ENCODE peak calls at places on chromosomes 11 and 22, in five cellular contexts. H is AG09309, J is colonic mucosa, M is choroid plexus epithelial cell, P is thoracic aorta. Y is an unnamed sample.

GRCh38 chr11:57729479-57729878 is 11.8 kb upstream of the SELENOH start:
- DNase-seq in H (no peak), J (no peak), M (no peak), P (no peak), Y (no peak)

GRCh38 chr11:65958774-65959420 is 2.6 kb upstream of the SART1 start:
- DNase-seq in H (no peak), J (no peak), M (no peak), P (no peak), Y (no peak)

GRCh38 chr11:1289211-1289935 is 20.1 kb downstream of the TOLLIP start:
- DNase-seq in H (no peak), J (no peak), M (no peak), P (no peak), Y (no peak)

GRCh38 chr11:116485425-116485824 is 287.4 kb downstream of the BUD13 start:
- DNase-seq in H (no peak), J (no peak), M (no peak), P (no peak), Y (no peak)

GRCh38 chr11:9688716-9689511 is 25.0 kb downstream of the SWAP70 start:
- DNase-seq in H (peak; percentile 41), J (no peak), M (peak; percentile 88), P (no peak), Y (peak; percentile 78)

GRCh38 chr22:35643991-35644390 is 4.3 kb upstream of the APOL6 start:
- DNase-seq in H (no peak), J (no peak), M (no peak), P (no peak), Y (no peak)

GRCh38 chr11:134275534-134276395 is at the start of gene GLB1L3:
- DNase-seq in H (no peak), J (no peak), M (peak; percentile 29), P (no peak), Y (no peak)

GRCh38 chr11:57815476-57815875 is 53.9 kb downstream of the CTNND1 start:
- DNase-seq in H (no peak), J (no peak), M (no peak), P (no peak), Y (no peak)

GRCh38 chr22:36571991-36572390 is 43.0 kb upstream of the EIF3D start:
- DNase-seq in H (no peak), J (no peak), M (no peak), P (no peak), Y (no peak)

GRCh38 chr11:1158681-1159525 is 1.1 kb downstream of the MUC5AC start:
- DNase-seq in H (no peak), J (no peak), M (no peak), P (no peak), Y (no peak)

GRCh38 chr11:70029831-70030811 is 48.0 kb upstream of the ANO1 start:
- DNase-seq in H (no peak), J (no peak), M (no peak), P (no peak), Y (no peak)

GRCh38 chr11:83195176-83195531 is 1.6 kb downstream of the ANKRD42 start:
- DNase-seq in H (no peak), J (no peak), M (peak; percentile 13), P (no peak), Y (no peak)

GRCh38 chr22:29154364-29155048 is 51.2 kb upstream of the EMID1 start:
- DNase-seq in H (no peak), J (peak; percentile 74), M (peak; percentile 70), P (peak; percentile 25), Y (no peak)
- H3K4me3 ChIP-seq in H (no peak overlapping the region), J (no peak overlapping the region), M (no peak overlapping the region), P (peak overlapping the region; percentile 60), Y (peak overlapping the region; percentile 22)

GRCh38 chr11:63873381-63873780 is 34.5 kb downstream of the MARK2 start:
- DNase-seq in H (no peak), J (no peak), M (no peak), P (no peak), Y (no peak)

GRCh38 chr11:63870351-63871197 is 31.7 kb downstream of the MARK2 start:
- DNase-seq in H (no peak), J (no peak), M (peak; percentile 39), P (no peak), Y (no peak)

GRCh38 chr11:63874511-63874910 is 35.6 kb downstream of the MARK2 start:
- DNase-seq in H (no peak), J (no peak), M (no peak), P (no peak), Y (no peak)

GRCh38 chr11:63872833-63873201 is 33.9 kb downstream of the MARK2 start:
- DNase-seq in H (no peak), J (no peak), M (no peak), P (no peak), Y (no peak)

GRCh38 chr11:63871962-63872832 is 33.3 kb downstream of the MARK2 start:
- DNase-seq in H (peak; percentile 86), J (peak; percentile 90), M (peak; percentile 86), P (peak; percentile 72), Y (peak; percentile 63)
- H3K4me3 ChIP-seq in H (no peak overlapping the region), J (no peak overlapping the region), M (no peak overlapping the region), P (peak overlapping the region; percentile 26), Y (no peak overlapping the region)

GRCh38 chr22:31140746-31141145 is 438 bp upstream of the PLA2G3 start:
- DNase-seq in H (no peak), J (no peak), M (no peak), P (no peak), Y (no peak)

GRCh38 chr22:31138126-31138525 is 2.2 kb downstream of the PLA2G3 start:
- DNase-seq in H (no peak), J (no peak), M (no peak), P (no peak), Y (no peak)

GRCh38 chr22:31137721-31138120 is 2.6 kb downstream of the PLA2G3 start:
- DNase-seq in H (no peak), J (no peak), M (no peak), P (no peak), Y (no peak)

GRCh38 chr22:31139866-31140716 is at the start of gene PLA2G3:
- DNase-seq in H (no peak), J (peak; percentile 48), M (peak; percentile 84), P (no peak), Y (peak; percentile 22)

DNA sequence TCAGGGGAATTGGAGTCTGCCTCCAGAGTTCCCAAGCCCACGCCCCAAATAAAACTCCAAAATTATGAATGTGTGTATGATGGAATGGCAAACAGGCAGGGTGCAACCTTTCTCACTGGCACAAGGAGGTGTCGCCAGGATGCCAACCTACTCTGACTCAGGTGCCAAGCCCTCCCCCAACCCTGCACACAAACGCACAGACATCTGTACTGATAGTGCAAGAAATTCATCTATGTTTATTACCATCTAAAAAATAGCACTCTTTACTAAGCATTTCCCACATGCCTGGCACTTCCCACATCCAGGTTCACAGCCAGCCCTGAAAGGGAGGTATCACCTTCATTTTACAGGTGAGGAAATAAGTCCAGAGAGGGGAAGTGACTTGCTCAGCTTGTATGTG is 1.2 kb downstream of the PLA2G3 start:
- DNase-seq in H (no peak), J (no peak), M (no peak), P (no peak), Y (no peak)
- H3K4me3 ChIP-seq in H (no peak overlapping the region), J (no peak overlapping the region), M (no peak overlapping the region), P (no peak overlapping the region), Y (no peak overlapping the region)

DNA sequence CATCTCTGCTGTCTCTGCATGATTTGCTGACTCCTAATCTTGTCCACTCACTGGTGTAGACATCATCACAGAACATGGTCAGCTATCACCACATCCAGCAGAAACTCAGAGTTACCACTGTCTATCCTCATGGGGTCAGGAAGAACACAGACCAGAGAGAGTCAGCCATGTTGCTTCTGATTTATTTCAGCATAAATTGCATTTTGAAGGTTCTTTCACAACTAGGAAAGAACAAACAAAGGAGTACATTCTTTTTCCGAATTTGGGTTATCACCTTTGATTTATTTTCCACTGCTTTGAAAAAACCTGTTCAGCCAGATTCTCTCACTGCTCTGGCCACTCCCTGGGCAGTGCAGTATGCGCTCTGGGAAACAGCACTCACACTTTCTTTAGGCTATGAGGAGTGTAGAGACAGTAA is 172.0 kb upstream of the MTMR2 start:
- DNase-seq in H (no peak), J (peak; percentile 53), M (no peak), P (no peak), Y (no peak)
- H3K4me3 ChIP-seq in H (no peak overlapping the region), J (no peak overlapping the region), M (no peak overlapping the region), P (no peak overlapping the region), Y (no peak overlapping the region)

DNA sequence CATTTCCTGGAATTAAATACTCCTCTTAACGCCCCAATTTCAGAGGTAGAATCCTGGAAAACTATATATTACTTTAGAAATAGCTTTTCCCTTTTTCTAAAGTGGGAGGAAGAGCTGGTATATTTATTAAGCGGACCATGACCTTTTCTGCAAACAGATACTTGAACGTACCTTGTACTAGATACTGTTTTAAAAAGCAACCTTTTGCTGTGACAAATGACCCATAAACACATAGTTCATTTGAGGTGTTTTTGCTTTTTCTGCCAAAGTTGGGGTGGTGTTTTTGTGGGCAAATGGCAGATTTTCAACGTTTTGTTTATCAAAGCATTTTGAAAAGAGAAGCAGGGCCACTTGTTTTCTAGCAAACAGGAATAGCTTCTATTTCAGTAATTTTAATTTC is 2.2 kb downstream of the FBXO7 start:
- DNase-seq in H (no peak), J (no peak), M (no peak), P (no peak), Y (no peak)
- H3K4me3 ChIP-seq in H (no peak overlapping the region), J (no peak overlapping the region), M (peak overlapping the region; percentile 94), P (peak overlapping the region; percentile 96), Y (peak overlapping the region; percentile 89)

GRCh38 chr22:46047841-46048595 is 71.1 kb upstream of the WNT7B start:
- DNase-seq in H (no peak), J (no peak), M (no peak), P (no peak), Y (no peak)

GRCh38 chr22:46045459-46046298 is 68.7 kb upstream of the WNT7B start:
- DNase-seq in H (no peak), J (no peak), M (no peak), P (no peak), Y (no peak)

GRCh38 chr22:46044718-46045458 is 67.9 kb upstream of the WNT7B start:
- DNase-seq in H (no peak), J (no peak), M (no peak), P (no peak), Y (no peak)

GRCh38 chr22:46047226-46047625 is 70.3 kb upstream of the WNT7B start:
- DNase-seq in H (no peak), J (no peak), M (no peak), P (no peak), Y (no peak)

DNA sequence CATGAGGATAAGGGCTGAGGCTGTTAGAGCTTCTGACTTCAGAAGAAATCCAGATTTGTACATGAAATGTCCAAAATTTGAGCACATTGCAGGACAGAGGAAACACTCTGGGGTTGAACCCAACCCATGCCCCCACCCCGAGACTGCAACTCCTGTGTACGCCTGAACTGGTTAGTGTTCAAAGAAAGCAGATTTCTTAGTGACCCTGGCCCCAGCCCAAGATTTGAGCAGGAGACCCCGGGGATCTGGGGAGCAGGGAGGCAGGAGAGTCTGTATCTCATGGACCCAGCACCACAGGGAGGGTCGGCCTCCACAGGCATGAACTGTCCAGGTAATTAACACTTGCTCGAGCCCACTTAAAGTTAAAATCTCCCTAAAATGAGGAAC is 69.3 kb upstream of the WNT7B start:
- DNase-seq in H (no peak), J (no peak), M (no peak), P (no peak), Y (no peak)
- H3K4me3 ChIP-seq in H (no peak overlapping the region), J (no peak overlapping the region), M (no peak overlapping the region), P (peak overlapping the region; percentile 81), Y (no peak overlapping the region)